ENCODE peak calls at places on chromosomes 11 and 22, in five cellular contexts. One of them, this sample, is unnamed.

GRCh38 chr11:17021550-17021949 is 7.3 kb upstream of the PLEKHA7 start:
- DNase-seq in astrocyte: no peak
- DNase-seq in right lobe of liver: no peak
- DNase-seq in foreskin keratinocyte: peak
- DNase-seq in RWPE1: no peak
- DNase-seq in this sample: no peak

GRCh38 chr11:3684129-3684685 is 13.0 kb upstream of the CHRNA10 start:
- DNase-seq in astrocyte: no peak
- DNase-seq in foreskin keratinocyte: no peak
- DNase-seq in right lobe of liver: no peak
- DNase-seq in RWPE1: no peak
- DNase-seq in this sample: no peak

GRCh38 chr11:69130586-69131566 is 24.9 kb upstream of the SMIM38 start:
- DNase-seq in right lobe of liver: no peak
- DNase-seq in RWPE1: no peak
- DNase-seq in foreskin keratinocyte: no peak
- DNase-seq in astrocyte: no peak
- DNase-seq in this sample: no peak

GRCh38 chr11:60739114-60739513 is 14.6 kb downstream of the MS4A18 start:
- DNase-seq in right lobe of liver: no peak
- DNase-seq in foreskin keratinocyte: no peak
- DNase-seq in astrocyte: no peak
- DNase-seq in RWPE1: no peak
- DNase-seq in this sample: no peak

GRCh38 chr11:64850979-64851567 is 6.6 kb upstream of the CDC42BPG start:
- DNase-seq in foreskin keratinocyte: no peak
- DNase-seq in astrocyte: no peak
- DNase-seq in RWPE1: no peak
- DNase-seq in right lobe of liver: no peak
- DNase-seq in this sample: no peak

GRCh38 chr22:25488244-25489020 is 76.0 kb upstream of the GRK3 start:
- DNase-seq in foreskin keratinocyte: no peak
- DNase-seq in right lobe of liver: peak
- DNase-seq in RWPE1: peak
- DNase-seq in astrocyte: peak
- DNase-seq in this sample: peak

GRCh38 chr11:44870142-44870541 is 80.5 kb downstream of the TP53I11 start:
- DNase-seq in right lobe of liver: no peak
- DNase-seq in astrocyte: no peak
- DNase-seq in foreskin keratinocyte: no peak
- DNase-seq in RWPE1: no peak
- DNase-seq in this sample: no peak

GRCh38 chr11:30478923-30479322 is 107.2 kb downstream of the MPPED2 start:
- DNase-seq in right lobe of liver: no peak
- DNase-seq in foreskin keratinocyte: no peak
- DNase-seq in RWPE1: no peak
- DNase-seq in astrocyte: no peak
- DNase-seq in this sample: no peak

GRCh38 chr22:39954584-39955055 is 5.6 kb upstream of the TMA7B start:
- DNase-seq in right lobe of liver: no peak
- DNase-seq in astrocyte: peak
- DNase-seq in foreskin keratinocyte: peak
- DNase-seq in RWPE1: no peak
- DNase-seq in this sample: no peak

GRCh38 chr11:111851636-111852035 is 19.7 kb downstream of the ALG9 start:
- DNase-seq in RWPE1: no peak
- DNase-seq in astrocyte: no peak
- DNase-seq in right lobe of liver: no peak
- DNase-seq in foreskin keratinocyte: no peak
- DNase-seq in this sample: no peak

GRCh38 chr22:20015971-20016733 is 471 bp downstream of the ARVCF start:
- DNase-seq in astrocyte: no peak
- DNase-seq in right lobe of liver: peak
- DNase-seq in foreskin keratinocyte: no peak
- DNase-seq in RWPE1: no peak
- DNase-seq in this sample: no peak

GRCh38 chr11:70580036-70580805 is 181.9 kb downstream of the CTTN start:
- DNase-seq in foreskin keratinocyte: no peak
- DNase-seq in right lobe of liver: no peak
- DNase-seq in RWPE1: no peak
- DNase-seq in astrocyte: no peak
- DNase-seq in this sample: no peak

GRCh38 chr11:68122936-68123539 is 1.9 kb upstream of the CHKA start:
- DNase-seq in RWPE1: no peak
- DNase-seq in right lobe of liver: peak
- DNase-seq in foreskin keratinocyte: no peak
- DNase-seq in astrocyte: no peak
- DNase-seq in this sample: no peak

GRCh38 chr11:116925050-116925449 is 87.6 kb upstream of the APOA1 start:
- DNase-seq in RWPE1: no peak
- DNase-seq in right lobe of liver: no peak
- DNase-seq in astrocyte: no peak
- DNase-seq in foreskin keratinocyte: no peak
- DNase-seq in this sample: no peak

GRCh38 chr11:112157274-112157766 is 6.6 kb downstream of the IL18 start:
- DNase-seq in right lobe of liver: no peak
- DNase-seq in foreskin keratinocyte: peak
- DNase-seq in astrocyte: peak
- DNase-seq in RWPE1: peak
- DNase-seq in this sample: peak

GRCh38 chr11:36108812-36109498 is 165.1 kb downstream of the LDLRAD3 start:
- DNase-seq in foreskin keratinocyte: no peak
- DNase-seq in right lobe of liver: no peak
- DNase-seq in astrocyte: no peak
- DNase-seq in RWPE1: no peak
- DNase-seq in this sample: no peak

GRCh38 chr11:134044514-134045284 is 24.2 kb upstream of the JAM3 start:
- DNase-seq in astrocyte: no peak
- DNase-seq in RWPE1: no peak
- DNase-seq in right lobe of liver: no peak
- DNase-seq in foreskin keratinocyte: no peak
- DNase-seq in this sample: no peak

GRCh38 chr11:120066738-120067303 is 71.1 kb downstream of the TRIM29 start:
- DNase-seq in foreskin keratinocyte: no peak
- DNase-seq in astrocyte: no peak
- DNase-seq in right lobe of liver: no peak
- DNase-seq in RWPE1: no peak
- DNase-seq in this sample: no peak

GRCh38 chr11:57597461-57597892 is at the start of gene SERPING1:
- DNase-seq in astrocyte: no peak
- DNase-seq in right lobe of liver: peak
- DNase-seq in foreskin keratinocyte: no peak
- DNase-seq in RWPE1: no peak
- DNase-seq in this sample: no peak

GRCh38 chr11:2304156-2305139 is 2.6 kb downstream of the TSPAN32 start:
- DNase-seq in astrocyte: no peak
- DNase-seq in foreskin keratinocyte: no peak
- DNase-seq in RWPE1: no peak
- DNase-seq in right lobe of liver: no peak
- DNase-seq in this sample: no peak

GRCh38 chr11:33936745-33937612 is 45.1 kb upstream of the LMO2 start:
- DNase-seq in astrocyte: peak
- DNase-seq in right lobe of liver: peak
- DNase-seq in RWPE1: no peak
- DNase-seq in foreskin keratinocyte: peak
- DNase-seq in this sample: no peak

GRCh38 chr11:35487532-35488078 is 37.8 kb downstream of the PAMR1 start:
- DNase-seq in right lobe of liver: no peak
- DNase-seq in astrocyte: peak
- DNase-seq in foreskin keratinocyte: peak
- DNase-seq in RWPE1: no peak
- DNase-seq in this sample: no peak

GRCh38 chr11:100732949-100733348 is 45.9 kb downstream of the ARHGAP42 start:
- DNase-seq in RWPE1: no peak
- DNase-seq in foreskin keratinocyte: no peak
- DNase-seq in astrocyte: no peak
- DNase-seq in right lobe of liver: no peak
- DNase-seq in this sample: no peak

GRCh38 chr11:100726709-100727108 is 39.6 kb downstream of the ARHGAP42 start:
- DNase-seq in astrocyte: no peak
- DNase-seq in foreskin keratinocyte: no peak
- DNase-seq in RWPE1: no peak
- DNase-seq in right lobe of liver: no peak
- DNase-seq in this sample: no peak

GRCh38 chr11:100731471-100731870 is 44.4 kb downstream of the ARHGAP42 start:
- DNase-seq in foreskin keratinocyte: no peak
- DNase-seq in right lobe of liver: no peak
- DNase-seq in astrocyte: no peak
- DNase-seq in RWPE1: no peak
- DNase-seq in this sample: no peak

GRCh38 chr11:100730266-100730665 is 43.2 kb downstream of the ARHGAP42 start:
- DNase-seq in RWPE1: no peak
- DNase-seq in astrocyte: peak
- DNase-seq in foreskin keratinocyte: no peak
- DNase-seq in right lobe of liver: no peak
- DNase-seq in this sample: no peak

GRCh38 chr11:100727410-100727809 is 40.3 kb downstream of the ARHGAP42 start:
- DNase-seq in RWPE1: no peak
- DNase-seq in astrocyte: no peak
- DNase-seq in foreskin keratinocyte: no peak
- DNase-seq in right lobe of liver: no peak
- DNase-seq in this sample: no peak
- H3K27ac ChIP-seq in RWPE1: no peak
- H3K27ac ChIP-seq in astrocyte: no peak
- H3K27ac ChIP-seq in foreskin keratinocyte: no peak
- H3K27ac ChIP-seq in right lobe of liver: peak
- H3K27ac ChIP-seq in this sample: no peak

DNA sequence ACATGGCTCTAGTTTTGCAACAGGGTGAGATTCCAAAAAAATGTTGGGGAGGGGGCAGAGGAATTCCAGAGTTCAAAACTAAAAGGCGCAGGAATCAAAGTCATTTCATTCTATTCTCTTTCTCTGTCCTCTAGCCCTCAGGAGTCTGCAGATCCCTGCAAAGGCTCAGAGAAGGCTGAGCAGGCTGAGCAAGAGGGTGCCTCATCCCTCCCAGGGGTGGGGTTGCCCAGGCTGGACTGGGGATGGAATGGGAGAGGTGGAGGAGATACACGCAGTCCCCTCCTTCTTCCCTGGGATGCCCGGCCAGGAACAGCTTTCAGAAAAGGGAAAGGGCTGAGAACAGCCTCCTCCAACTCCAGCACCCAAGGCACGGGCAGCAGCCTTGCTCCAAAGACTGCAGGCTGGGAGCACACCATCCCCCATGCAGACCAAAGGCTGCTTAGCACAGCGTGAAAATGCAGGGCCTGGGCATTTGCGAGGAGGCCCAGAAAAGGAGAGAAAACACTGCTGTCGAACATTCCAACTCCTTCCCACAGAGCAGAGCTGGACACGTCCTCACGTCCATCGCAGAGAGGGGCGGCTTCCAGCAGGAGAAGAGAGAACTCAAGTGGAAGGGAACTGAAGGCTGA is 51.8 kb downstream of the MN1 start:
- DNase-seq in RWPE1: no peak
- DNase-seq in astrocyte: peak
- DNase-seq in right lobe of liver: no peak
- DNase-seq in foreskin keratinocyte: peak
- DNase-seq in this sample: no peak
- H3K27ac ChIP-seq in RWPE1: peak
- H3K27ac ChIP-seq in astrocyte: peak
- H3K27ac ChIP-seq in right lobe of liver: no peak
- H3K27ac ChIP-seq in foreskin keratinocyte: no peak
- H3K27ac ChIP-seq in this sample: no peak

DNA sequence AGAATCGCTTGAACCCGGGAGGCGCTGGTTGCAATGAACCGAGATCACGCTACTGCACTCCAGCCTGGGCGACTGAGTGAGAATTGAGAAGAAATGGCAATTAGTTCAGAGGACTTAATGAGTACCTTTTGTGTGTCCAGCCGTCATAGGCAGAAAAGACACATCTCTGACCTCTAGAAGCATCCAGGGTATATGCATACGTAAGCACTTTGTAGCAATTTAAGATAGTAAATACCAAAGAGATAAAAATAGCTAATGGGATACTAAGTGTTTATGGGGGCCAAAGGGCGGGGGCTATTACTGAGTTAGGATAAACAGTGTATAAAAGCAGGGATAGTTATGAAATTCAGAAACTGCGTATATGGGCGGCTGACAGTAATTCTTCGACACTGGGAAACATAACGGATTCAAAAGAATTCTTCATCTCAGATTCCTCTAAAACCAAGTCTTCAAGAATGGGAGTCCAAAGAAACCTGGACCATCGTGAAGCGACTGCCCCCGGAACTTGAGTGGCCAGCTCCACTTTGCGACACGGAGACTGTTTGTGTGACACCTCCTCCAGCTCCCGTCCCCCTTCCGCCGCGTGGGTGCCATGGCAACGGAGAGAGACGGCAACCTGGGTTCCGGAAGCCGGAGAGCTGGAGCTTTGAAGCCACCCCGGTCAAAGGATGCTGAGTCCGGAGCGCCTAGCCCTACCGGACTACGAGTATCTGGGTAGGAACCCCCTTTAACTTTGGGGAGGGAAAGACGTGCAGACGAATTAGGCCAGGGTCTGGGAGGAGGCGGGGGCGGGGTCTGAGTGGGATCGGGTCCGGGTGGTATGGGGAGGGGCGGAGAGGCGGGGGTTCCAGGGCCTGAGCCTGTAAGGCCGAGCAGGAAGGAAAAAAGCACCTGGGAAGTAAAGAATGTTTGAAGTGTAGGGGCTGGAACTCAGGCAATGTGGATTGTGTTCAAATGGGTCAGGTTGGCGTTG is at the start of gene CSTPP1:
- DNase-seq in foreskin keratinocyte: peak
- DNase-seq in RWPE1: peak
- DNase-seq in astrocyte: peak
- DNase-seq in right lobe of liver: peak
- DNase-seq in this sample: peak
- H3K27ac ChIP-seq in foreskin keratinocyte: no peak
- H3K27ac ChIP-seq in RWPE1: peak
- H3K27ac ChIP-seq in astrocyte: peak
- H3K27ac ChIP-seq in right lobe of liver: no peak
- H3K27ac ChIP-seq in this sample: peak

GRCh38 chr11:100837294-100837693 is 150.2 kb downstream of the ARHGAP42 start:
- DNase-seq in foreskin keratinocyte: no peak
- DNase-seq in RWPE1: no peak
- DNase-seq in right lobe of liver: no peak
- DNase-seq in astrocyte: no peak
- DNase-seq in this sample: no peak
- H3K27ac ChIP-seq in foreskin keratinocyte: no peak
- H3K27ac ChIP-seq in RWPE1: no peak
- H3K27ac ChIP-seq in right lobe of liver: no peak
- H3K27ac ChIP-seq in astrocyte: no peak
- H3K27ac ChIP-seq in this sample: no peak

This sample was measured in epithelial cell of prostate.